ENCODE peak calls at places on chromosomes 6 and 20, in six cellular contexts. S is body of pancreas, J is heart right ventricle, N is adrenal gland, T is psoas muscle, A is heart left ventricle. G is an unnamed sample. For H3K9me3 and H3K36me3, the result is how much of the 10 kb centered on the place peaks cover.

GRCh38 chr6:3324262-3324942 is 65.7 kb downstream of the PSMG4 start:
- DNase-seq in T (no peak), J (peak), S (no peak), N (peak), A (no peak), G (no peak)

GRCh38 chr6:16819752-16820151 is 58.5 kb upstream of the ATXN1 start:
- DNase-seq in A (no peak), N (no peak), S (no peak), J (no peak), T (no peak), G (no peak)

GRCh38 chr6:108888052-108888451 is 39.8 kb downstream of the ARMC2 start:
- DNase-seq in A (no peak), J (no peak), S (no peak), T (no peak), N (no peak), G (no peak)

GRCh38 chr20:49045440-49046086 is 549 bp upstream of the CSE1L start:
- DNase-seq in A (peak), N (peak), S (peak), J (peak), T (peak), G (peak)

GRCh38 chr6:149293244-149293643 is 24.3 kb upstream of the TAB2 start:
- DNase-seq in N (no peak), T (no peak), S (no peak), A (no peak), J (no peak), G (no peak)

GRCh38 chr6:16524380-16524707 is 236.9 kb downstream of the ATXN1 start:
- DNase-seq in T (no peak), S (no peak), N (no peak), A (no peak), J (no peak), G (no peak)

GRCh38 chr6:33410711-33411631 is at the start of gene PHF1:
- DNase-seq in S (peak), N (no peak), T (no peak), A (peak), J (peak), G (peak)

GRCh38 chr6:34056301-34056700 is 89.6 kb downstream of the GRM4 start:
- DNase-seq in N (peak), A (peak), T (peak), J (peak), S (peak), G (peak)

GRCh38 chr6:23980965-23981364 is 145.1 kb upstream of the NRSN1 start:
- DNase-seq in S (no peak), N (no peak), J (no peak), A (no peak), T (no peak), G (no peak)

GRCh38 chr20:58980711-58981563 is at the start of gene NELFCD:
- DNase-seq in S (peak), J (peak), T (peak), N (peak), A (peak), G (peak)

DNA sequence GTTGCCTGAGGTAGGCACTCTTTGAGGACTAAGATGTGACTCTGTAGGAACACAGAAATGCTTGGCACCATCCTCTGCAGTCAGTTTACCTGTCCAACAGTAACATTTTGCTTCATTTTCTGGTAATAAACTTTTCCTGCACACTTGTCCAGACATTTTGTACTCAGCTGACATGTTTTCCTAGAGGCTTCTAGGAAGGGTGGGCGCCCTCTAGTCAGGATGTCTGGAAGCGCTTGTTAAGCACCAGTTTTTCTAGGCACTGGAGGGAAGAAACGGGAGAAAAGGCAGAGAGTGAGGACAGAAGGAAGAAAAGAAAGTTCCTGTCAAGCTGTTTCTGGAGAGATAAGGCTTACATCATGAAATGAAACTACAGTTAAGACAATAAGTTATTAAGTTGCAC is 42.5 kb upstream of the TNFRSF21 start:
- DNase-seq in J (no peak), S (no peak), N (no peak), A (no peak), T (no peak), G (peak)
- TF ChIP-seq CTCF in J (no peak), S (no peak), N (no peak), A (no peak), T (no peak), G (peak)

GRCh38 chr20:13692802-13693736 is 54.3 kb upstream of the TASP1 start:
- DNase-seq in J (no peak), T (no peak), A (no peak), S (no peak), N (no peak), G (no peak)
- H3K9me3 ChIP-seq in J (under half), T (under half), A (under half), S (under half), N (under half), G (under half)

DNA sequence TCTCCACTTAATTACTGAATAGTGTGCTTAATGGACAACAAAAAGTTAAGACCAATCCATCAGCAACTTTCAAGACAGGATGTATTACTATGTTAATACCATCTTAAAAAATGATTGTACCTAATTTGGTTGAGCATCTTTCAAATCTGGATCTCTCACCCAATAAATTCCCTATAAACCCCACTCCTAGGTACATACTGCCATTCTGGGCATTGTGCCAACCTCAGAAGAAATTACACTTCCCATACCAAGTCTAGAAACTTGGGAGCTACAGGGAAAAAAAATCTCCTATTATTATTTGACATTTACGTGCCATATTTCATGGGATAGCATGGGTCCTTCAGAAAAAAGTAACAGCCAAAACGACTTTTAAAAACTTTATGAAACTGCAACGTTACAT is 5.1 kb downstream of the SYNCRIP start:
- DNase-seq in N (no peak), A (no peak), T (no peak), S (no peak), J (no peak), G (no peak)
- H3K36me3 ChIP-seq in N (half or more), A (half or more), T (under half), S (under half), J (under half), G (half or more)

DNA sequence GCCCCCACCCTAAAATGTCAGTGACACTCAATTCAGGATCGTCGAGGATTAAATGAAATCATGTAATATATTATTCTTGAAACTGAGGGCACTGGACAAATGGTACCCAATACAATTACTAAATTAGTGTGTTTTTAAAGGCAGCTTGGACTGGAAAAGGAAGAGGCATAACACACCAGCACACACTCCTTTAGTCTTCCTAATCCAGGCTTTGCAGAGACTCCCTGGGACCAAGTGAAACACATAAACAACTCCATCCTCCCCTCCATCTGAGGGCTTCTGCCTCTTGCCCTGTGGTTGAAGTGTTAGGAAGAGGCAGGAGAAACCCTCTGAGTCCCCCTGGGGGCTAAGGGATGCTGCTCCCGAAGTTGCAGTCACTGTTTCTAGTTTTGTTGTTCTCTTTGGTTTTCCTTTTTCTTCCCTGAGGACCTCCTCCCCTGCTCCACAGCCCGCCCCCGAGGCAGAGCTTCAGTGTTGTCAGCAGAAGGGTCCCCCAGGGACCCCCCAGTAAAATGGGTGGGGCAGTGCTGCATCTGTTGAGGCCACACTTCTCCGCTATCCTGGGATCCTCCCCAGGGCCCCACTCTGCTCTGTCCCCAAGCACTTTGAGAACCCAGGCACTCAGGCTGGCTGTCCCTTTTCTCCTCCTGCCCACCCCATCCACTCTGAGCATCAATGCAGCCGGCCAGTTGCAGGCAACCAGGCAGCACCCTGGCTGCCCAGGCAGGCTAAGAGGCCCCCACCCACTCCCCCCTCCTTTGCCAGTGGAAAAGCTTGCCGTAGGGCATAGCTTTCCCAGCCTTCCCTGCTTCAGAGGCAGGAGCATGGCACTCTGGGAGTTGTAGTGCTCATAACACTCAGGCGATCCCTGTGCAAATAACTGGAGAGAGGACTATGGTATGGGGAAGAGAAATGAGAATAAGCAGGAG is 5.9 kb downstream of the TMEM63B start:
- DNase-seq in N (peak), J (peak), S (peak), T (peak), A (peak), G (peak)
- TF ChIP-seq CTCF in N (no peak), J (no peak), S (no peak), T (no peak), A (no peak), G (no peak)

GRCh38 chr6:22132662-22133061 is 164.2 kb downstream of the PRL start:
- DNase-seq in J (no peak), A (no peak), N (no peak), S (no peak), T (no peak), G (no peak)

GRCh38 chr6:22124756-22125155 is 172.1 kb downstream of the PRL start:
- DNase-seq in S (no peak), A (no peak), N (no peak), J (no peak), T (no peak), G (no peak)

GRCh38 chr6:22129751-22130150 is 167.1 kb downstream of the PRL start:
- DNase-seq in T (no peak), A (no peak), J (no peak), S (no peak), N (no peak), G (no peak)

GRCh38 chr6:22126910-22127309 is 169.9 kb downstream of the PRL start:
- DNase-seq in S (no peak), T (no peak), N (no peak), A (no peak), J (no peak), G (no peak)
- H3K9me3 ChIP-seq in S (under half), T (under half), N (under half), A (under half), J (under half), G (under half)

DNA sequence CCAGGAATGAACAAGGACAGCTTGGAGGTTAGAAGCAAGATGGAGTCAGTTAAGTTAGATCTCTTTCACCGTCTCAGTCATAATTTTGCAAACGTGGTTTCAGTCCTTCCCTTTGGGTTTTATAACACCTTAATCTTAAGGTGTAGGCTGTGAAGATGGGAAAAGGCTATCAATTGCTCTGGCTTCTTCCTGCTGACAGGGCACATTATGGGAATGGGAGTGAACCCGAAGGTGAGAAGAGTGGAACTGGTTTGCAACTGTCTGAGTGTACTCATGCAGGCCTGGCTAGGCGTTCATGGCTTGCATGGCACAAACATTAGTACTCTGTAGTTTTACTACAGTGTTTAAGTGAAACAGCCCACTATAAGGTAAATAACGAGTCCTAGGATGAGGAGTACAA is 9.4 kb downstream of the TAF8 start:
- DNase-seq in S (no peak), N (no peak), A (no peak), J (no peak), T (no peak), G (no peak)
- H3K36me3 ChIP-seq in S (under half), N (half or more), A (half or more), J (half or more), T (under half), G (half or more)

GRCh38 chr6:154591220-154591619 is 80.7 kb upstream of the CNKSR3 start:
- DNase-seq in J (no peak), A (no peak), S (no peak), N (no peak), T (no peak), G (no peak)
- TF ChIP-seq CTCF in J (no peak), A (no peak), S (no peak), N (no peak), T (no peak), G (no peak)

DNA sequence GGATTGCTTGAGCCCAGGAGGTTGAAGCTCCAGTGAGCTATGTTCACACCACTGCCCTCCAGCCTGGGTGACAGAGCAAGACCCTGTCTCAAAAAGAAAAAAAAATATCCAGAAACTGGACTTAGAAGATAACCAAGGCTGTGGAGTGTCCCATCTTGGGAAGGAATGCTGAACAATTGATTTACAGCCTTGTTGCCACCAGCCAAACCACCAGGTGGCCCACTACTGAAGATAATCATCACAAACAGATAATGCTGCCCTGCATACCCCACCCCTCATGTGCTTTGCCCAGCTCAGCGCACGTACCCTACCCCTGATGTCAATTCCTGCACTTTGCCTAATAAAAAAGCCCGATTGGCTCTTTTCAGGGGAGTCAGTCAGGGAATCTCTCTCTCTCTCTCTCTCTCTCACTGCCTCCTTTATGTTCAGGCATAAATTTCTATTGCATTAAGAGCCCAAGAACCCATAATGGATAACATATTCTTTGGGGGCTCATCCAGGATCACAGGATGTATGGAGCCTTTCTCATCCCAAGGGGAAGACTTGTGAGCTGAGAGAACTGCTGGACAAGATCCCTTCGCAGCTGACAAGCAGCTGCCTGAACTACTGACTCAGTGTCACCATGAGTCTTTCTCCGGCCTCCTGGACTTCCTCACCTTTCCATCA is 166.4 kb downstream of the CD24 start:
- DNase-seq in J (no peak), S (no peak), A (no peak), T (no peak), N (no peak), G (no peak)
- H3K9me3 ChIP-seq in J (half or more), S (under half), A (under half), T (under half), N (under half), G (under half)

GRCh38 chr6:154824076-154824475 is 90.9 kb downstream of the SCAF8 start:
- DNase-seq in N (no peak), A (no peak), S (no peak), T (no peak), J (no peak), G (no peak)
- H3K36me3 ChIP-seq in N (under half), A (half or more), S (under half), T (under half), J (under half), G (half or more)

DNA sequence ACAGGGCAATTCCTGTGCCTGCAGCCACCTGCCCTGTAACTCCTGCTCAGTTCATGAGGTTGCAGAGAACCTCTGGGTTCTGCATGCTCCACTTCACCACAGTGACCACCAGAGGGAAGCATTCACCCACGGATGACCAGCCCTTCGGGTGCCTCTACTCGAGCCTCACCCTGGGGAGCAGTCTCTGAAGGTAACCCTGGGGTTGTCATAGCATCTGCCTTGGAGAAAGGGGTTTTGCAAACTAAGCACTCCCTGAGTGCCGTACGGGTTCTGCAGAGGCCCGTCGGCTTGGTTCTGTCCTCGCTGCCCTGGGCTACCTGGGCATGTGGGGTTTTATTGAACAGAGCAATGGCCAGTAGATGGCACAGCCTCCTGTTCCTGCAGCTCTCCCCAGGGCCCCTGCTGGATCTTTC is 10.2 kb upstream of the CST5 start:
- DNase-seq in S (peak), J (peak), A (no peak), N (peak), T (no peak), G (peak)
- TF ChIP-seq CTCF in S (peak), J (peak), A (peak), N (peak), T (peak), G (peak)

G was measured in cardiac muscle cell.